ENCODE peak calls at places on chromosomes 11 and 22, in ten cellular contexts. F is A549, S is GM12892, B is body of pancreas, J is IMR-90, M is adrenal gland, R is H54, V is sigmoid colon, X is ovary, O is heart left ventricle. G is an unnamed sample.

GRCh38 chr11:14746857-14747256 is 103.3 kb downstream of the PDE3B start:
- DNase-seq in O (no peak), S (no peak), V (no peak), F (no peak), B (no peak), J (no peak), M (no peak), R (no peak), X (no peak), G (no peak)

GRCh38 chr11:2129323-2129698 is 9.9 kb downstream of the IGF2 start:
- DNase-seq in M (no peak), B (no peak), R (no peak), S (no peak), F (no peak), V (no peak), X (no peak), O (peak), J (no peak), G (no peak)

GRCh38 chr11:128595221-128595620 is 7.9 kb upstream of the ETS1 start:
- DNase-seq in S (no peak), V (no peak), X (no peak), O (no peak), R (no peak), J (peak), M (no peak), B (no peak), F (no peak), G (no peak)

GRCh38 chr22:22871536-22872278 is 15.9 kb upstream of the IGLL5 start:
- DNase-seq in V (no peak), X (no peak), O (no peak), F (no peak), M (peak), R (no peak), J (no peak), B (no peak), S (no peak), G (no peak)

GRCh38 chr11:12606597-12606996 is 67.6 kb upstream of the TEAD1 start:
- DNase-seq in B (no peak), S (no peak), V (no peak), F (no peak), O (no peak), X (no peak), R (no peak), J (peak), M (no peak), G (no peak)

GRCh38 chr11:35047179-35047578 is 91.8 kb upstream of the CD44 start:
- DNase-seq in V (no peak), S (no peak), J (no peak), X (no peak), B (no peak), M (no peak), R (no peak), O (no peak), F (no peak), G (no peak)

GRCh38 chr22:30575011-30575671 is 676 bp upstream of the GAL3ST1 start:
- DNase-seq in X (peak), M (peak), F (no peak), J (peak), B (peak), S (no peak), R (no peak), V (no peak), O (no peak), G (no peak)

GRCh38 chr22:48083502-48083901 is 1321.1 kb downstream of the TBC1D22A start:
- DNase-seq in B (no peak), J (no peak), F (no peak), R (no peak), X (no peak), M (no peak), V (peak), S (no peak), O (no peak), G (no peak)

GRCh38 chr22:24153353-24153752 is 27.9 kb upstream of the SUSD2 start:
- DNase-seq in R (no peak), B (no peak), X (no peak), F (no peak), M (no peak), J (peak), S (no peak), O (no peak), V (no peak), G (no peak)

GRCh38 chr11:103878646-103879045 is 157.8 kb upstream of the DDI1 start:
- DNase-seq in M (no peak), S (no peak), R (no peak), B (no peak), F (no peak), V (no peak), J (no peak), X (no peak), O (no peak), G (no peak)

GRCh38 chr11:74744277-74744676 is 4.4 kb upstream of the RNF169 start:
- DNase-seq in O (no peak), R (no peak), X (no peak), F (no peak), S (no peak), B (no peak), J (peak), M (no peak), V (no peak), G (no peak)

GRCh38 chr11:74749965-74750296 is 1.3 kb downstream of the RNF169 start:
- DNase-seq in O (no peak), M (no peak), F (no peak), V (no peak), B (no peak), X (no peak), J (no peak), R (no peak), S (no peak), G (no peak)

GRCh38 chr11:74749127-74749964 is 697 bp downstream of the RNF169 start:
- DNase-seq in S (peak), X (peak), J (peak), O (peak), V (no peak), B (peak), R (peak), F (peak), M (peak), G (no peak)

GRCh38 chr11:74746868-74747267 is 1.8 kb upstream of the RNF169 start:
- DNase-seq in F (no peak), S (no peak), R (no peak), X (no peak), J (no peak), O (no peak), V (no peak), M (no peak), B (no peak), G (no peak)

GRCh38 chr11:74748211-74749126 is at the start of gene RNF169:
- DNase-seq in O (peak), R (peak), J (peak), V (peak), M (peak), X (peak), B (peak), F (peak), S (peak), G (peak)
- TF ChIP-seq POLR2A in O (peak), R (peak), J (peak), V (peak), M (peak), X (peak), B (peak), F (peak), S (peak), G (peak)

GRCh38 chr11:43880640-43881159 is at the start of gene ALKBH3:
- DNase-seq in X (peak), O (peak), V (peak), B (peak), F (peak), R (peak), M (peak), S (peak), J (peak), G (peak)
- TF ChIP-seq POLR2A in X (peak), O (peak), V (no peak), B (peak), F (peak), R (peak), M (peak), S (peak), J (no peak), G (no peak)

GRCh38 chr11:72238040-72238450 is 5.9 kb downstream of the PHOX2A start:
- DNase-seq in X (peak), V (peak), O (no peak), B (peak), R (peak), F (peak), S (peak), J (peak), M (peak), G (no peak)

GRCh38 chr11:72239849-72240460 is 4.0 kb downstream of the PHOX2A start:
- DNase-seq in B (peak), V (peak), R (no peak), M (no peak), O (peak), F (no peak), S (no peak), J (no peak), X (peak), G (no peak)

GRCh38 chr11:72239296-72239848 is 4.6 kb downstream of the PHOX2A start:
- DNase-seq in B (no peak), X (no peak), R (no peak), S (no peak), F (no peak), V (peak), O (peak), M (peak), J (peak), G (no peak)

GRCh38 chr11:72237112-72237931 is 6.7 kb downstream of the PHOX2A start:
- DNase-seq in B (no peak), F (no peak), M (peak), R (no peak), V (peak), S (no peak), O (no peak), J (no peak), X (peak), G (no peak)

DNA sequence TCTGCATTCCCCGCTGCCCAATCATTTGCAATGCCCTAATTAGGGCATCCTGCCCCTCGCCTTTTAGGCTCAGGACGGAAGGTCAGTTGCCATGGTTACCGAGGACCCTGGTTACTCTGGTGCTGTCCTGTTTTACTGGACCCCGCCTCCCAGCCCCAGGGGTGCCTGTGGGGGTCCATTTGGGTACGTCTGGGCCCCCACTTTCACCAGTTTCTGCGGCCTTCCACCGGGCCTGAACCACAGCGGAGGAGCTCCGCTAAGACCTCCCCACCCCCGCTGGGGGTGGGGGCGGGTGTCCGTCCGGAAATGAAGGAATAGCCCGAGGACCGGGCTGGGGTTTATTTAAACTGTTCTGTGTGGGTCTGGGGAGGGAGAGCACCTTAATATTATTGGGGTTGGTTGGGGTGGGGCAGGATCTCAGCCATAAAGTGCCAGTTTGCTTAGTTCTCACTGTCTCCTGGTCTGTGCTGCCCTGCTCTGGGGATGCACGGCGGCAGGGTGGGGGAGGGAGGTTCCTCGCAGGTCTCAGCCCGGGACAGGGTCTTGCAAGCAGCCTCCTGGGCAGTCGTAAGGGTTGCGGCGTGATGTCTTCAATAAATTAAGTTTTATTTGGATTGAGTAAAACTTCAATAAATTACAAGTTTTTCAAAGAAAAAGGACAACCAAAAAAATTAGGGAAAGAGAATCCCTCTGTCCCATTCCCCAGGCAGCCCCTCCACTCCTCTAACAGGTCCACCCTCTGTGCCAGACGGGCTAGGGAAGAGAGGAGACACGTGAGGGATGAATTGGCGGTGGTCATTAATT is 5.3 kb downstream of the PHOX2A start:
- DNase-seq in F (no peak), S (no peak), V (peak), J (no peak), O (no peak), R (no peak), X (peak), M (peak), B (no peak), G (no peak)
- TF ChIP-seq POLR2A in F (no peak), S (peak), V (no peak), J (no peak), O (no peak), R (no peak), X (no peak), M (no peak), B (no peak), G (no peak)

GRCh38 chr11:3866836-3867208 is 11.4 kb downstream of the STIM1 start:
- DNase-seq in O (no peak), J (no peak), B (no peak), R (no peak), F (no peak), M (no peak), S (no peak), X (no peak), V (no peak), G (no peak)

GRCh38 chr11:3865388-3866193 is 10.1 kb downstream of the STIM1 start:
- DNase-seq in F (no peak), R (peak), O (no peak), X (no peak), V (no peak), B (no peak), J (peak), S (no peak), M (no peak), G (no peak)

GRCh38 chr11:3861698-3862097 is 6.2 kb downstream of the STIM1 start:
- DNase-seq in M (no peak), R (no peak), V (no peak), F (no peak), X (no peak), S (no peak), O (no peak), B (no peak), J (no peak), G (no peak)

GRCh38 chr11:3866206-3866605 is 10.7 kb downstream of the STIM1 start:
- DNase-seq in V (no peak), F (no peak), R (no peak), B (peak), J (no peak), O (no peak), S (no peak), M (peak), X (no peak), G (no peak)

DNA sequence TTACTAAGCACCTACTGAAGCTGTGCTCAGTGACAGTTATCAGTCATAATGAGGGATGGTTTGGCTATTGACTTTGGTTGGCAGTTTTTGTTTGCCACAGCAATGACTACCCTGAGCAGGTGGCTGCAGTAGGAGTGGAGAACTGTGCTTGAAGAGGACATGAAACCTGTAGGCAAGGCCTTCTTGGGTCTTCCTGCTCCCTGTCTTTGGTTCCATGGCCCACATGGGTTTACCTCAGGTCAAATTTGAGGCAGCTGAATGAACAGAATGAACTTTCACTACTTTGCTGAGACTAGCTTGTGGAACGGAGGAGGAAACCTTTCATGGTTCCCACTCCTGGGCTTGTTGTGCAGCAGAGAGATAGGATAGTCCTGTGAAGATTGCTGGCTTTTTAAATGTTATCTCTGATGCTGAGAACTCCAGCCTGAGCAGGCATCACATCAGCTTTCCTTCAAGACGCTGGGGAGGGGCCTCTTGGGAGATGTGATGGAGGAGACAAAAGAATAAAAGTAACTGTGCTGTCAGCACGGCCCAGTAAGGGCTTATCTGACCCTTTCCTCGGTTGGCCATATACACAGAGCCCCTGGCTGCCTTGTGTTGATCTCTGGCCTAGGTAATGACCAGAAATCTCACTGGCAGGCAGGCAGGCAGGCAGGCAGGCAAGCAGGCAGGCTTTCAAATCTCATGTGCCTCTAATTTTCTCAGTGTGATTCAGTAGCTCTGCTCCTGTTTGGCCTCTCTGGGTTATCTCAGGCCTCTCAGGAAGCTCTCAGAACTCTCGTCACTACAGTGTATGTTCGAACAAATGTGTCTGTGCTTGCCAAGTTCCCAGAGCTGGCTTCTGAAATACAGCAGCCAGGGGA is 12.0 kb downstream of the STIM1 start:
- DNase-seq in F (no peak), M (peak), O (no peak), B (peak), J (no peak), X (no peak), V (no peak), S (no peak), R (no peak), G (no peak)
- TF ChIP-seq POLR2A in F (no peak), M (no peak), O (no peak), B (no peak), J (no peak), X (no peak), V (no peak), S (no peak), R (no peak), G (no peak)

G was measured in tibial nerve.